ENCODE peak calls at places on chromosomes 1 and 21, in four cellular contexts. T, N, V and E are unnamed samples.

GRCh38 chr1:218414060-218414728 is 69.1 kb downstream of the TGFB2 start:
- DNase-seq in V (no peak), T (no peak), N (no peak), E (no peak)

GRCh38 chr1:12056331-12056841 is 6.7 kb upstream of the TNFRSF8 start:
- DNase-seq in V (no peak), N (no peak), T (no peak), E (no peak)

GRCh38 chr1:232648316-232648715 is 18.4 kb upstream of the SIPA1L2 start:
- DNase-seq in N (no peak), T (no peak), V (no peak), E (no peak)

GRCh38 chr1:221782970-221783369 is 41.1 kb upstream of the DUSP10 start:
- DNase-seq in V (no peak), N (no peak), T (no peak), E (no peak)

GRCh38 chr1:40032240-40032891 is 8.2 kb upstream of the CAP1 start:
- DNase-seq in V (peak), N (peak), T (no peak), E (peak)

GRCh38 chr1:162235261-162235780 is 141.3 kb downstream of the SPATA46 start:
- DNase-seq in T (no peak), N (no peak), V (no peak), E (no peak)

GRCh38 chr1:17214876-17215544 is 10.1 kb downstream of the PADI1 start:
- DNase-seq in T (no peak), N (no peak), V (no peak), E (no peak)

GRCh38 chr1:10958614-10959013 is 53.8 kb upstream of the TARDBP start:
- DNase-seq in N (peak), T (no peak), V (no peak), E (no peak)

GRCh38 chr21:34345091-34345871 is 18.5 kb upstream of the KCNE2 start:
- DNase-seq in N (no peak), V (no peak), T (no peak), E (no peak)

GRCh38 chr1:94982403-94982802 is 55.5 kb upstream of the CNN3 start:
- DNase-seq in V (no peak), N (no peak), T (no peak), E (no peak)

GRCh38 chr1:64624446-64624766 is 120.5 kb upstream of the RAVER2 start:
- DNase-seq in N (no peak), V (no peak), T (no peak), E (no peak)

GRCh38 chr21:45285266-45285931 is 2.3 kb downstream of the POFUT2 start:
- DNase-seq in T (no peak), N (no peak), V (no peak), E (no peak)

GRCh38 chr1:54859687-54860391 is 27.2 kb downstream of the DHCR24 start:
- DNase-seq in V (no peak), T (no peak), N (no peak), E (no peak)

GRCh38 chr1:53979712-53980450 is 33.7 kb downstream of the LRRC42 start:
- DNase-seq in N (no peak), V (no peak), T (no peak), E (no peak)

GRCh38 chr21:41777934-41778815 is 11.3 kb upstream of the RIPK4 start:
- DNase-seq in N (peak), V (no peak), T (no peak), E (no peak)

GRCh38 chr1:47280142-47280541 is 33.8 kb downstream of the STIL start:
- DNase-seq in V (no peak), N (no peak), T (no peak), E (no peak)

GRCh38 chr1:98962156-98962555 is 42.5 kb downstream of the PLPPR5 start:
- DNase-seq in V (no peak), T (no peak), N (no peak), E (no peak)

GRCh38 chr1:172283766-172284165 is 136.7 kb upstream of the C1orf105 start:
- DNase-seq in V (no peak), N (no peak), T (no peak), E (no peak)

GRCh38 chr1:234919061-234919755 is 209.4 kb downstream of the TOMM20 start:
- DNase-seq in V (no peak), T (no peak), N (no peak), E (no peak)